ENCODE peak calls at places on chromosomes 7 and 10, in four cellular contexts. One of them, this sample, is unnamed.

GRCh38 chr7:103934508-103934907 is 55.0 kb downstream of the RELN start:
- DNase-seq in H1: no peak
- DNase-seq in HepG2: no peak
- DNase-seq in GM12878: no peak
- DNase-seq in this sample: no peak

GRCh38 chr7:128939075-128939860 is 1.5 kb downstream of the IRF5 start:
- DNase-seq in HepG2: no peak
- DNase-seq in H1: no peak
- DNase-seq in GM12878: peak
- DNase-seq in this sample: peak

GRCh38 chr10:116787893-116788665 is 45.7 kb upstream of the HSPA12A start:
- DNase-seq in GM12878: no peak
- DNase-seq in H1: peak
- DNase-seq in HepG2: peak
- DNase-seq in this sample: peak

GRCh38 chr10:5661043-5661442 is 5.4 kb downstream of the ASB13 start:
- DNase-seq in HepG2: no peak
- DNase-seq in H1: no peak
- DNase-seq in GM12878: no peak
- DNase-seq in this sample: no peak

GRCh38 chr7:2633538-2634264 is 1.9 kb downstream of the TTYH3 start:
- DNase-seq in HepG2: peak
- DNase-seq in H1: no peak
- DNase-seq in GM12878: no peak
- DNase-seq in this sample: no peak

GRCh38 chr10:132305654-132306340 is 2.0 kb downstream of the STK32C start:
- DNase-seq in GM12878: no peak
- DNase-seq in HepG2: no peak
- DNase-seq in H1: no peak
- DNase-seq in this sample: no peak

GRCh38 chr10:111531690-111532089 is 454.9 kb downstream of the ADRA2A start:
- DNase-seq in H1: no peak
- DNase-seq in GM12878: no peak
- DNase-seq in HepG2: no peak
- DNase-seq in this sample: no peak

GRCh38 chr7:116687801-116688201 is 15.8 kb downstream of the MET start:
- DNase-seq in HepG2: peak
- DNase-seq in GM12878: no peak
- DNase-seq in H1: no peak
- DNase-seq in this sample: no peak

GRCh38 chr10:115968236-115968635 is 304.8 kb downstream of the GFRA1 start:
- DNase-seq in HepG2: no peak
- DNase-seq in H1: no peak
- DNase-seq in GM12878: no peak
- DNase-seq in this sample: no peak

GRCh38 chr7:148773344-148773743 is 74.6 kb downstream of the CUL1 start:
- DNase-seq in H1: no peak
- DNase-seq in HepG2: no peak
- DNase-seq in GM12878: peak
- DNase-seq in this sample: no peak

GRCh38 chr7:105932835-105933477 is 30.1 kb upstream of the CDHR3 start:
- DNase-seq in HepG2: no peak
- DNase-seq in H1: no peak
- DNase-seq in GM12878: no peak
- DNase-seq in this sample: no peak

GRCh38 chr10:123567984-123568745 is 98.0 kb upstream of the GPR26 start:
- DNase-seq in GM12878: no peak
- DNase-seq in HepG2: no peak
- DNase-seq in H1: no peak
- DNase-seq in this sample: no peak

GRCh38 chr7:56537477-56537876 is 421.3 kb upstream of the NUPR2 start:
- DNase-seq in H1: no peak
- DNase-seq in HepG2: no peak
- DNase-seq in GM12878: no peak
- DNase-seq in this sample: no peak

GRCh38 chr10:34172936-34173533 is 642.1 kb downstream of the PARD3 start:
- DNase-seq in H1: no peak
- DNase-seq in GM12878: no peak
- DNase-seq in HepG2: peak
- DNase-seq in this sample: no peak

GRCh38 chr7:18939771-18940576 is 177.5 kb downstream of the TWIST1 start:
- DNase-seq in H1: no peak
- DNase-seq in GM12878: no peak
- DNase-seq in HepG2: no peak
- DNase-seq in this sample: no peak

GRCh38 chr7:5218564-5219360 is 28.7 kb downstream of the WIPI2 start:
- DNase-seq in HepG2: no peak
- DNase-seq in GM12878: peak
- DNase-seq in H1: no peak
- DNase-seq in this sample: peak

GRCh38 chr7:23938937-23939552 is 229.0 kb downstream of the STK31 start:
- DNase-seq in GM12878: no peak
- DNase-seq in H1: peak
- DNase-seq in HepG2: peak
- DNase-seq in this sample: peak

GRCh38 chr10:119724630-119725549 is 960 bp upstream of the INPP5F start:
- DNase-seq in HepG2: peak
- DNase-seq in H1: no peak
- DNase-seq in GM12878: no peak
- DNase-seq in this sample: peak

GRCh38 chr7:151110941-151111645 is 24.8 kb downstream of the AGAP3 start:
- DNase-seq in H1: no peak
- DNase-seq in HepG2: peak
- DNase-seq in GM12878: no peak
- DNase-seq in this sample: peak

GRCh38 chr10:132516771-132517725 is 20.5 kb upstream of the INPP5A start:
- DNase-seq in H1: peak
- DNase-seq in HepG2: peak
- DNase-seq in GM12878: no peak
- DNase-seq in this sample: no peak

GRCh38 chr10:88848499-88848898 is 3.1 kb downstream of the ANKRD22 start:
- DNase-seq in GM12878: no peak
- DNase-seq in H1: no peak
- DNase-seq in HepG2: no peak
- DNase-seq in this sample: no peak

GRCh38 chr10:114403545-114404161 is 649 bp downstream of the AFAP1L2 start:
- DNase-seq in HepG2: no peak
- DNase-seq in GM12878: no peak
- DNase-seq in H1: no peak
- DNase-seq in this sample: no peak

GRCh38 chr10:123886292-123886691 is 5.3 kb downstream of the CPXM2 start:
- DNase-seq in HepG2: no peak
- DNase-seq in H1: no peak
- DNase-seq in GM12878: no peak
- DNase-seq in this sample: no peak

GRCh38 chr7:135792334-135792733 is 43.7 kb upstream of the FAM180A start:
- DNase-seq in H1: no peak
- DNase-seq in HepG2: no peak
- DNase-seq in GM12878: no peak
- DNase-seq in this sample: no peak

GRCh38 chr7:135789956-135790355 is 41.3 kb upstream of the FAM180A start:
- DNase-seq in GM12878: no peak
- DNase-seq in H1: no peak
- DNase-seq in HepG2: no peak
- DNase-seq in this sample: no peak

GRCh38 chr7:135791543-135792120 is 43.0 kb upstream of the FAM180A start:
- DNase-seq in HepG2: no peak
- DNase-seq in GM12878: no peak
- DNase-seq in H1: no peak
- DNase-seq in this sample: no peak

GRCh38 chr7:135790371-135790977 is 41.9 kb upstream of the FAM180A start:
- DNase-seq in HepG2: no peak
- DNase-seq in H1: no peak
- DNase-seq in GM12878: no peak
- DNase-seq in this sample: no peak

DNA sequence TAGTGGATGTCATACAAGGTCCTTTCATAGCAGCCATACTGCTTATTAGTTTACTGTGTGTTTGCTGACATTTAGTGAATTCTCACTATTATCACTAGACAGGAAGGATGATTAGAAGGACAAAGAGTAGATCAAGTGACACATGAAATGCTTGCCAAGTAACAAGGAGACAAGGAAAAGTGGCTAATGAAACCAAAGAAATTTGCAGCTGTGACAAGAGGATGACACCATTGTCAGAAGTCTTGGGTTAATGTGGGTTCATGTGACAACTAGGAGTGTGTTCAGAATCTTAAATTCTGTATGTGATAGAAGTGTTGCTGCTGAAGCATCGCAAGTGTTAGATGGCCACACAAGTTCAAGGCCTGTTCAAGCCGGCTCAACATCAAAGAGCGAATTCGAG is 40.8 kb upstream of the FAM180A start:
- DNase-seq in GM12878: no peak
- DNase-seq in HepG2: no peak
- DNase-seq in H1: no peak
- DNase-seq in this sample: no peak
- TF ChIP-seq POLR2AphosphoS5 in GM12878: no peak
- TF ChIP-seq POLR2AphosphoS5 in HepG2: no peak
- TF ChIP-seq POLR2AphosphoS5 in H1: no peak
- TF ChIP-seq POLR2AphosphoS5 in this sample: no peak

GRCh38 chr10:1151071-1152033 is 95.2 kb downstream of the WDR37 start:
- DNase-seq in GM12878: no peak
- DNase-seq in H1: no peak
- DNase-seq in HepG2: no peak
- DNase-seq in this sample: no peak
- TF ChIP-seq TAF1 in GM12878: no peak
- TF ChIP-seq TAF1 in H1: no peak
- TF ChIP-seq TAF1 in HepG2: no peak
- TF ChIP-seq TAF1 in this sample: no peak

GRCh38 chr10:31999836-32000235 is 56.4 kb downstream of the KIF5B start:
- DNase-seq in H1: no peak
- DNase-seq in HepG2: no peak
- DNase-seq in GM12878: no peak
- DNase-seq in this sample: no peak

GRCh38 chr10:32000937-32001336 is 55.3 kb downstream of the KIF5B start:
- DNase-seq in H1: no peak
- DNase-seq in HepG2: no peak
- DNase-seq in GM12878: no peak
- DNase-seq in this sample: no peak

GRCh38 chr10:32005050-32005449 is 51.2 kb downstream of the KIF5B start:
- DNase-seq in H1: no peak
- DNase-seq in GM12878: peak
- DNase-seq in HepG2: peak
- DNase-seq in this sample: no peak

GRCh38 chr10:32007026-32007425 is 49.2 kb downstream of the KIF5B start:
- DNase-seq in H1: no peak
- DNase-seq in GM12878: no peak
- DNase-seq in HepG2: no peak
- DNase-seq in this sample: no peak

DNA sequence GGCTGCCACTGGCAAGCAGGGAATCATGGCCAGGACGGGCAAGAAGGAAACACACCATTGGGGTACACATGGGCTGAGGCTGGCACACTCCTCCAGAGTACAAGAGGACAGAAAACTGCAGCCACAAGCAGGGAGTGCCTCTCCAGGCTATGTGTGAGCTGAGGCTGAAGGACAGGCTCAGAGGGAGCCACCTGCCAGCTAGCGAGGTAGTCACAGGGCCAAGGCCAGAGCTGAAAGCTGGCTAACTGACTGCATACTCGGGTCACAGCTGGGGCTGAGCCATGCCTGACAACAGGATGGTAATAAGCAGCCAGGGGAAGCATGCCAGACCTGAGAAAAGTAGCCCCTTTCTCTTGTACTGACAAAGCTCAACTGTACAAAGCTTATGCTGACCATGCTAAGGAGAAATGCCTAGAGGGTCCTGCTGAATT is 52.0 kb downstream of the KIF5B start:
- DNase-seq in H1: no peak
- DNase-seq in GM12878: no peak
- DNase-seq in HepG2: peak
- DNase-seq in this sample: no peak
- TF ChIP-seq POLR2AphosphoS5 in H1: peak
- TF ChIP-seq POLR2AphosphoS5 in GM12878: peak
- TF ChIP-seq POLR2AphosphoS5 in HepG2: no peak
- TF ChIP-seq POLR2AphosphoS5 in this sample: no peak

GRCh38 chr10:85643839-85644525 is 722.6 kb downstream of the GRID1 start:
- DNase-seq in HepG2: peak
- DNase-seq in H1: no peak
- DNase-seq in GM12878: no peak
- DNase-seq in this sample: no peak

GRCh38 chr10:85643171-85643838 is 723.3 kb downstream of the GRID1 start:
- DNase-seq in H1: no peak
- DNase-seq in HepG2: no peak
- DNase-seq in GM12878: no peak
- DNase-seq in this sample: no peak

GRCh38 chr10:85641479-85641967 is 725.1 kb downstream of the GRID1 start:
- DNase-seq in H1: no peak
- DNase-seq in GM12878: no peak
- DNase-seq in HepG2: no peak
- DNase-seq in this sample: no peak

GRCh38 chr10:85642082-85642420 is 724.5 kb downstream of the GRID1 start:
- DNase-seq in H1: no peak
- DNase-seq in HepG2: no peak
- DNase-seq in GM12878: no peak
- DNase-seq in this sample: no peak

GRCh38 chr10:85642421-85643170 is 724.0 kb downstream of the GRID1 start:
- DNase-seq in H1: no peak
- DNase-seq in GM12878: no peak
- DNase-seq in HepG2: peak
- DNase-seq in this sample: no peak
- TF ChIP-seq TAF1 in H1: no peak
- TF ChIP-seq TAF1 in GM12878: no peak
- TF ChIP-seq TAF1 in HepG2: no peak
- TF ChIP-seq TAF1 in this sample: no peak

DNA sequence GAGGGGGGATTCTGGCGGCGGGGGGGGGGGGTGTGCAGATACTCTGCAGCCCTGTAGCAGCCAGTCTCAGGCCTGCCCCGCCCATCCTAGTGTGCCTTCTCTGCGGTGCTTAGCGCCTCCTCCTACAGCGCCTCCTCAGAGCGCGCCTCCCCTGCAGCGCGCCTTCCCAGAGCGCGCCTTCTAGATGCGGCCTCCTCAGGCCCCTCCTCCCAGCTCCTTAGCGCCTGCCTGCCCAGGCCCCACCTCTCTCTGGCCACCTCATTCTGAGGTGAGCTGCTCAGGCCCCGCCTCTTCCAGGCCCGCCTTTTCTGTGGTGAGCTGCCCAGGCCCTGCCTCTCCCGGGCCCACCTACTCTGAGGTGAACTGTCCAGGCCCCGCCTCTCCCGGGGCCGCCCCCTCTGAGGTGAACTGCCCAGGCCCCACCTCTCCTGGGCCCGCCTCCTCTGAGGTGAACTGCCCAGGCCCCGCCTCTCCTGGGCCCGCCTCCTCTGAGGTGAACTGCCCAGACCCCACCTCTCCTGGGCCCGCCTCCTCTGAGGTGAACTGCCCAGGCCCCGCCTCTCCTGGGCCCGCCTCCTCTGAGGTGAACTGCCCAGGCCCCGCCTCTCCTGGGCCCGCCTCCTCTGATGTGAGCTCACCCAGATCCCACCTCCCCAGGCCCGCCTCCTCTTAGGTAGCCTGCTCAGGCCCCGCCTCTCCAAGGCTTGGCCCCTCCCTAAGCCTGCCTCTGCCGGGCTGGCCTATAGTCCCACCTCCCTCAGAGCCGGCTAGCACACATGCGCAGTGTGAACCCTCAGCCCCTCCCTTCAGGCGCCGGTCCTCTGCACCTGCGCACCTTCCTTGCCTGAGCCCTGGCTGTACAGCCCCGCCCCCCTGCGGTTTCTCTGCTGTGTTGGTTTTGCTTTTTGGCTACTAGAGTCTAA is 2.1 kb upstream of the SGCE start:
- DNase-seq in GM12878: peak
- DNase-seq in HepG2: peak
- DNase-seq in H1: peak
- DNase-seq in this sample: no peak
- TF ChIP-seq POLR2AphosphoS5 in GM12878: no peak
- TF ChIP-seq POLR2AphosphoS5 in HepG2: peak
- TF ChIP-seq POLR2AphosphoS5 in H1: no peak
- TF ChIP-seq POLR2AphosphoS5 in this sample: no peak